ENCODE peak calls at places on chromosomes 5 and 9, in four cellular contexts. U is psoas muscle, N is stomach, H is kidney epithelial cell. R is an unnamed sample.

GRCh38 chr9:77601476-77602056 is 46.6 kb downstream of the GNA14 start:
- DNase-seq in U (no peak), N (no peak), H (no peak), R (no peak)

GRCh38 chr9:130899051-130899748 is 2.6 kb upstream of the QRFP start:
- DNase-seq in U (no peak), N (no peak), H (no peak), R (no peak)

GRCh38 chr5:142886211-142886610 is 116.0 kb downstream of the ARHGAP26 start:
- DNase-seq in U (no peak), N (no peak), H (no peak), R (no peak)

GRCh38 chr5:178201927-178202235 is 2.5 kb upstream of the HNRNPAB start:
- DNase-seq in U (no peak), N (no peak), H (no peak), R (no peak)

GRCh38 chr9:36128331-36128730 is 8.2 kb upstream of the GLIPR2 start:
- DNase-seq in U (no peak), N (no peak), H (no peak), R (no peak)

GRCh38 chr9:17219261-17219660 is 84.4 kb downstream of the CNTLN start:
- DNase-seq in U (no peak), N (no peak), H (no peak), R (no peak)

GRCh38 chr9:6552738-6553121 is 92.8 kb downstream of the GLDC start:
- DNase-seq in U (no peak), N (no peak), H (no peak), R (no peak)

GRCh38 chr5:126826619-126827215 is 49.8 kb downstream of the LMNB1 start:
- DNase-seq in U (no peak), N (no peak), H (no peak), R (no peak)

GRCh38 chr9:109520475-109521132 is 22.5 kb upstream of the PTPN3 start:
- DNase-seq in U (no peak), N (peak; percentile 79), H (no peak), R (peak; percentile 87)

GRCh38 chr9:78676623-78677022 is 379.7 kb downstream of the PSAT1 start:
- DNase-seq in U (no peak), N (no peak), H (peak; percentile 19), R (no peak)

GRCh38 chr9:116423149-116423548 is 264.0 kb upstream of the TRIM32 start:
- DNase-seq in U (no peak), N (no peak), H (no peak), R (no peak)

GRCh38 chr9:103991698-103992097 is 102.4 kb upstream of the SMC2 start:
- DNase-seq in U (no peak), N (no peak), H (no peak), R (no peak)

GRCh38 chr5:176780951-176781350 is 29.4 kb upstream of the UNC5A start:
- DNase-seq in U (no peak), N (no peak), H (no peak), R (peak; percentile 62)

GRCh38 chr5:61246768-61247307 is 84.6 kb upstream of the SMIM15 start:
- DNase-seq in U (no peak), N (no peak), H (no peak), R (no peak)

GRCh38 chr9:125815568-125815967 is 68.4 kb downstream of the PBX3 start:
- DNase-seq in U (no peak), N (no peak), H (peak; percentile 7), R (no peak)

GRCh38 chr9:112002847-112003457 is 106.3 kb downstream of the UGCG start:
- DNase-seq in U (no peak), N (no peak), H (no peak), R (no peak)

GRCh38 chr5:177086918-177087706 is 397 bp downstream of the FGFR4 start:
- DNase-seq in U (peak; percentile 67), N (peak; percentile 70), H (peak; percentile 42), R (no peak)

GRCh38 chr9:20236676-20237075 is 385.6 kb downstream of the MLLT3 start:
- DNase-seq in U (no peak), N (no peak), H (no peak), R (no peak)

GRCh38 chr5:149063901-149064478 is 1.1 kb upstream of the SH3TC2 start:
- DNase-seq in U (no peak), N (no peak), H (no peak), R (no peak)

GRCh38 chr5:166004006-166004405 is 2287.4 kb upstream of the WWC1 start:
- DNase-seq in U (no peak), N (no peak), H (no peak), R (no peak)

GRCh38 chr9:127346584-127346983 is 50.4 kb upstream of the SLC2A8 start:
- DNase-seq in U (no peak), N (peak; percentile 8), H (no peak), R (no peak)

GRCh38 chr5:55903121-55903701 is 52.1 kb downstream of the IL31RA start:
- DNase-seq in U (no peak), N (no peak), H (no peak), R (no peak)

GRCh38 chr5:73378070-73378469 is 70.5 kb downstream of the FOXD1 start:
- DNase-seq in U (no peak), N (no peak), H (no peak), R (no peak)

GRCh38 chr5:86977185-86977584 is 290.5 kb upstream of the RASA1 start:
- DNase-seq in U (no peak), N (no peak), H (no peak), R (no peak)

DNA sequence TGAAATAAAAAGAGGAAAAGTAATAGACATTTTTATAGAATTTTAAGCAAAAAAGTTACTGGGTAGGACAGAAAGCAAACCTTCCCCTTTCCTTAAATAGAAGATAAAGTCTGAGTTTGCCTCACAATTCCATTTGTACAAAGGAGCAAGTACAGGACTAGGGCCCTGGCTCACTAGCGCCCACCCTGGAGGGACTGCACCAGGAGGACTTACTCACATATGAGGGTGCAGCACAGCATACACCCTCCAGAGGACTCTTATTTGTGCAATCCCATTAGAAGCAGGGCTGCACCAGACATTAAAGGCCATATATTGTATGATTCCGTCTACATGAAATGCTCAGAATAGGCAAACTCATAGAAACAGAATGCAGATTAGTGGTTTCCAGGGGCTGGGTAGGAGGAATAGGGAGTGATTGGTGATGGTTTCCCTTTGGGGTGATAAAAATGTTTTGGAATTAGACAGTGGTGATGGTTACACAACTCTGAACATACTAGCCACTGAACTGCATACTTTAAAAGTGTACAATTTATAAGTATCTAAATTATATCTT is 4.5 kb downstream of the REEP5 start:
- DNase-seq in U (no peak), N (no peak), H (no peak), R (no peak)
- TF ChIP-seq CTCF in U (no peak), N (no peak), H (peak; percentile 24), R (peak; percentile 21)

GRCh38 chr9:124357591-124358361 is 57.5 kb downstream of the PSMB7 start:
- DNase-seq in U (no peak), N (peak; percentile 8), H (no peak), R (no peak)
- TF ChIP-seq CTCF in U (no peak), N (no peak), H (no peak), R (peak; percentile 29)

DNA sequence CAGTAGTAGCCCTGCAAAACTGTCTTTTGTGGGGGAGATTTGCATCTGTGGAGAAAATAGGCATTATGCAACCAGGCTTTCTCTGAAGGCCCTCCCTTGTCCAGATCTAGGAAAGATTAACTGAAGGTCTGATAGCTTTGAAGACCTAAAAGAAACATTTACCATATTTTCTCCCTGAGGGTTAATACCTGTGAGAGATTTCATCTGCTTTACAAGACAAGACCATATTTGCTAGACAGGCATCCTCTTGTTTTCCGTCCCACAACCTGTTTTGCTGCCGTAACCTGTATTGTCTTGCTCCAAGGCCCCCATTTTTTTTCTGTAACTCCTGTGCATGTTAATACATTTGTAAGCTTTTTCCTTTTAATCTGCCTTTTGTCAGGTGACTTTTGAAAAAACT is 1985.2 kb upstream of the CDH9 start:
- DNase-seq in U (no peak), N (no peak), H (no peak), R (no peak)
- TF ChIP-seq CTCF in U (no peak), N (no peak), H (no peak), R (no peak)

DNA sequence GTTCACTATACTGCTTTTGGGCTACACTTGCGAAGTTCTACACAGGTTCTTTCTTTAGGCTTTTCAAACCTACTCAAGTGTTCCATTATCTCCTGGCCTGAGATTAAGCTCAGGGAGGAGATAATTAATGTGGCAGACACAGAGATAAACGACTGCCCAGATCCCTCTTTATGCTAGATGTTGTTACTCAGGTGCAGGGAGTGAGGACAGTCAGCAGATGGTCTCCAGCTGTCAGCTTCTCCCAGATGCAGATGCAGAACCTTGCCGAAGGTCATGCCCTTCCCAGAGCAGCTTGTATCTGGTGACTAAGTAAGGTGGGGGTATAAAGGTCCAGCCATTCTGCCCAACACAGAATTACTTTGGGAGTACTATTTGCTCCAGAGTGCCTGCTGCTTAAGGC is 166.2 kb downstream of the ZNF462 start:
- DNase-seq in U (no peak), N (no peak), H (no peak), R (no peak)
- TF ChIP-seq CTCF in U (no peak), N (no peak), H (no peak), R (no peak)

DNA sequence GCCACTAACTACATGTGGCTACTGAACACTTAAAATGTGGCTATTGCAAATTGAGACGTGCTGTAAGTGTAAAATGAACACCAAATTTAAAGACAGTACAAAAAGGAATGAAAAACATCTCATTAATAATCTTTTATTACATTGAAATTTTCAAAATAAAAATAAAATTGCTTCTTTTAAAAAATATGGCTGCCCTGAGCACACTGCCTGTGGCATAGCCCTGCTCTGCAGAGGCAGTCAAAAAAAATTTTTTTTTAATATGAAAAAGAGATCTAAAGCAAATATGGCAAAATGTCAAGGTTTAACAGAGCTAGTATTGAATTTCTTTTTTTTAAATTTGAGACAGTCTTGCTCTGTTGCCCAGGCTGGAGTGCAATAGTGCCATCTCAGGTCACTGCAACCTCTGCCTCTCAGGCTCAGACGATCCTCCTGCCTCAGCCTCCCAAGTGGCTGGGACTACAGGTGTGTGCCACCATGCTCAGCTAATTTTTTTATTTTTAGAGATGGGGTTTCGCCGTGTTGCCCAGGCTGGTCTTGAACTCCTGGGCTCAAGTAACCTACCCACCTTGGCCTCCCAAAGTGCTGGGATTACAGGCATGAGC is 25.6 kb downstream of the CARNMT1 start:
- DNase-seq in U (no peak), N (no peak), H (no peak), R (no peak)
- TF ChIP-seq CTCF in U (no peak), N (no peak), H (no peak), R (no peak)

DNA sequence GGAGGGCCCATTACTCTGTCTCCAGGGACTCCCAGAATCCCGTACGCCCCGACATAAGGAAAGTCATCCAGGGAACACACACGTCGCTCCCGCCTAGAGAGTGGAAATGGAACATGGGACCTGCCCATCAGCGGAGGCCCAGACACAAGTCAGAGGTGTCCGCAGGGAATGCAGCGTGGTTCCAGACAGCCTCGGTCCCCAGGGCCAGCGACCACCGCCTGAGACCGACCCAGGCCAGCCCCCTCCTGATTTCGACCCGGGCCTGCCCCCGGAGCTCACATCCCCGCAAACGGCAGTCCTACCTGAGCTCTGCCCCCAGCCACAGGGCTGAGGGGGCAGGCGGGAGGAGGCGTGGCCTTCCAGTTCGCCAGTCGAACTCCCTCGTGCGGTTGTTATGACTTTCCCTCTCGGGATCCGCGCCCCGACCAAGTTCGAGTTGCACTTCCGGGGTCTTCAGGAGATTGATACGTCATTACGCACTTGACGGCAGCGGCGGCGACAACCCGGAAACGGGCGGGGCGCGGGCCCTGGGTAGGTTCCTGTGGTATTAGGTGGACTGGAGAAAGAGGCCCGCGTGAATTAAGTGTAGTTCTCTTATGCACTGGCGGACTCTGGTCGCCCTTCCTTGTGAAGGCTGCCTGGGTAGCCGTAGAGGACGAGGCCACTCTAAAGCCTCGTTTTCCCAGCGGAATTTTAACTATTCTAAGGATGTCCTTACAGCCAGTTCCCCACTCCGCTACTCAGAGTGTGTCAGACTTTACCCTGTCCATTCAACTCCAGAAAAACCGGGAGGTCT is 370.0 kb upstream of the POU5F2 start:
- DNase-seq in U (peak; percentile 96), N (peak; percentile 96), H (peak; percentile 94), R (peak; percentile 97)
- TF ChIP-seq CTCF in U (no peak), N (no peak), H (no peak), R (peak; percentile 30)